ENCODE peak calls at places on chromosomes 5 and 9, in nine cellular contexts. One of them, this sample, is unnamed.

GRCh38 chr9:16653491-16654407 is 216.7 kb downstream of the BNC2 start:
- DNase-seq in lung microvascular endothelial cell: peak
- DNase-seq in IMR-90: no peak
- DNase-seq in A172: peak
- DNase-seq in A549: no peak
- DNase-seq in GM20000: no peak
- DNase-seq in Calu3: peak
- DNase-seq in HEK293T: peak
- DNase-seq in mesendoderm: peak
- DNase-seq in this sample: no peak

GRCh38 chr5:154487541-154487940 is 9.5 kb upstream of the HAND1 start:
- DNase-seq in lung microvascular endothelial cell: no peak
- DNase-seq in IMR-90: no peak
- DNase-seq in A172: no peak
- DNase-seq in A549: no peak
- DNase-seq in GM20000: peak
- DNase-seq in Calu3: no peak
- DNase-seq in HEK293T: no peak
- DNase-seq in mesendoderm: no peak
- DNase-seq in this sample: peak

GRCh38 chr9:32526042-32526706 is at the start of gene RIGI:
- DNase-seq in lung microvascular endothelial cell: peak
- DNase-seq in IMR-90: peak
- DNase-seq in A172: peak
- DNase-seq in A549: peak
- DNase-seq in GM20000: peak
- DNase-seq in Calu3: peak
- DNase-seq in HEK293T: peak
- DNase-seq in mesendoderm: peak
- DNase-seq in this sample: peak

GRCh38 chr5:145347026-145347616 is 488.0 kb downstream of the PRELID2 start:
- DNase-seq in lung microvascular endothelial cell: peak
- DNase-seq in IMR-90: peak
- DNase-seq in A172: peak
- DNase-seq in A549: peak
- DNase-seq in GM20000: peak
- DNase-seq in Calu3: peak
- DNase-seq in HEK293T: peak
- DNase-seq in mesendoderm: peak
- DNase-seq in this sample: no peak

GRCh38 chr5:139651502-139651862 is 3.3 kb downstream of the CXXC5 start:
- DNase-seq in lung microvascular endothelial cell: no peak
- DNase-seq in IMR-90: no peak
- DNase-seq in A172: no peak
- DNase-seq in A549: peak
- DNase-seq in GM20000: no peak
- DNase-seq in Calu3: no peak
- DNase-seq in HEK293T: no peak
- DNase-seq in mesendoderm: no peak
- DNase-seq in this sample: no peak

GRCh38 chr5:124438390-124439380 is 307.8 kb downstream of the ZNF608 start:
- DNase-seq in lung microvascular endothelial cell: peak
- DNase-seq in IMR-90: no peak
- DNase-seq in A172: no peak
- DNase-seq in A549: no peak
- DNase-seq in GM20000: no peak
- DNase-seq in Calu3: no peak
- DNase-seq in HEK293T: no peak
- DNase-seq in mesendoderm: peak
- DNase-seq in this sample: no peak

GRCh38 chr5:35202319-35203111 is 27.8 kb downstream of the PRLR start:
- DNase-seq in lung microvascular endothelial cell: peak
- DNase-seq in IMR-90: peak
- DNase-seq in A172: peak
- DNase-seq in A549: peak
- DNase-seq in GM20000: peak
- DNase-seq in Calu3: peak
- DNase-seq in HEK293T: peak
- DNase-seq in mesendoderm: peak
- DNase-seq in this sample: no peak

GRCh38 chr9:114220129-114220541 is 64.8 kb downstream of the COL27A1 start:
- DNase-seq in lung microvascular endothelial cell: no peak
- DNase-seq in IMR-90: peak
- DNase-seq in A172: no peak
- DNase-seq in A549: no peak
- DNase-seq in GM20000: no peak
- DNase-seq in Calu3: no peak
- DNase-seq in HEK293T: no peak
- DNase-seq in mesendoderm: no peak
- DNase-seq in this sample: no peak

GRCh38 chr5:116911074-116911473 is 336.5 kb upstream of the SEMA6A start:
- DNase-seq in lung microvascular endothelial cell: no peak
- DNase-seq in IMR-90: no peak
- DNase-seq in A172: no peak
- DNase-seq in A549: no peak
- DNase-seq in GM20000: no peak
- DNase-seq in Calu3: no peak
- DNase-seq in HEK293T: no peak
- DNase-seq in mesendoderm: no peak
- DNase-seq in this sample: no peak

GRCh38 chr9:880725-881124 is 39.2 kb downstream of the DMRT1 start:
- DNase-seq in lung microvascular endothelial cell: no peak
- DNase-seq in IMR-90: no peak
- DNase-seq in A172: no peak
- DNase-seq in A549: no peak
- DNase-seq in GM20000: peak
- DNase-seq in Calu3: no peak
- DNase-seq in HEK293T: no peak
- DNase-seq in mesendoderm: no peak
- DNase-seq in this sample: peak

GRCh38 chr5:66945389-66946349 is 250.9 kb downstream of the CD180 start:
- DNase-seq in lung microvascular endothelial cell: peak
- DNase-seq in IMR-90: peak
- DNase-seq in A172: no peak
- DNase-seq in A549: no peak
- DNase-seq in GM20000: peak
- DNase-seq in Calu3: no peak
- DNase-seq in HEK293T: peak
- DNase-seq in mesendoderm: peak
- DNase-seq in this sample: no peak

GRCh38 chr5:77999013-77999798 is 223.1 kb upstream of the TBCA start:
- DNase-seq in lung microvascular endothelial cell: no peak
- DNase-seq in IMR-90: no peak
- DNase-seq in A172: no peak
- DNase-seq in A549: no peak
- DNase-seq in GM20000: no peak
- DNase-seq in Calu3: no peak
- DNase-seq in HEK293T: no peak
- DNase-seq in mesendoderm: no peak
- DNase-seq in this sample: no peak

GRCh38 chr9:130234340-130235260 is 31.0 kb upstream of the HMCN2 start:
- DNase-seq in lung microvascular endothelial cell: no peak
- DNase-seq in IMR-90: peak
- DNase-seq in A172: no peak
- DNase-seq in A549: no peak
- DNase-seq in GM20000: no peak
- DNase-seq in Calu3: no peak
- DNase-seq in HEK293T: no peak
- DNase-seq in mesendoderm: no peak
- DNase-seq in this sample: no peak

GRCh38 chr9:20532584-20532983 is 89.7 kb downstream of the MLLT3 start:
- DNase-seq in lung microvascular endothelial cell: no peak
- DNase-seq in IMR-90: no peak
- DNase-seq in A172: no peak
- DNase-seq in A549: no peak
- DNase-seq in GM20000: no peak
- DNase-seq in Calu3: no peak
- DNase-seq in HEK293T: no peak
- DNase-seq in mesendoderm: no peak
- DNase-seq in this sample: no peak

GRCh38 chr9:121930970-121931369 is 162.1 kb downstream of the TTLL11 start:
- DNase-seq in lung microvascular endothelial cell: no peak
- DNase-seq in IMR-90: no peak
- DNase-seq in A172: no peak
- DNase-seq in A549: no peak
- DNase-seq in GM20000: no peak
- DNase-seq in Calu3: no peak
- DNase-seq in HEK293T: no peak
- DNase-seq in mesendoderm: no peak
- DNase-seq in this sample: no peak

GRCh38 chr9:32426278-32426939 is 42.0 kb downstream of the ACO1 start:
- DNase-seq in lung microvascular endothelial cell: no peak
- DNase-seq in IMR-90: peak
- DNase-seq in A172: peak
- DNase-seq in A549: peak
- DNase-seq in GM20000: no peak
- DNase-seq in Calu3: peak
- DNase-seq in HEK293T: no peak
- DNase-seq in mesendoderm: no peak
- DNase-seq in this sample: no peak

GRCh38 chr5:57259704-57260103 is 85.8 kb downstream of the GPBP1 start:
- DNase-seq in lung microvascular endothelial cell: no peak
- DNase-seq in IMR-90: peak
- DNase-seq in A172: no peak
- DNase-seq in A549: no peak
- DNase-seq in GM20000: no peak
- DNase-seq in Calu3: no peak
- DNase-seq in HEK293T: no peak
- DNase-seq in mesendoderm: no peak
- DNase-seq in this sample: no peak

GRCh38 chr5:151068571-151069197 is 12.2 kb downstream of the TNIP1 start:
- DNase-seq in lung microvascular endothelial cell: no peak
- DNase-seq in IMR-90: peak
- DNase-seq in A172: peak
- DNase-seq in A549: no peak
- DNase-seq in GM20000: no peak
- DNase-seq in Calu3: no peak
- DNase-seq in HEK293T: no peak
- DNase-seq in mesendoderm: no peak
- DNase-seq in this sample: no peak

GRCh38 chr5:137254695-137255094 is 244.4 kb downstream of the SPOCK1 start:
- DNase-seq in lung microvascular endothelial cell: no peak
- DNase-seq in IMR-90: no peak
- DNase-seq in A172: no peak
- DNase-seq in A549: no peak
- DNase-seq in GM20000: no peak
- DNase-seq in Calu3: no peak
- DNase-seq in HEK293T: no peak
- DNase-seq in mesendoderm: no peak
- DNase-seq in this sample: no peak

GRCh38 chr5:142814122-142814521 is 43.9 kb downstream of the ARHGAP26 start:
- DNase-seq in lung microvascular endothelial cell: peak
- DNase-seq in IMR-90: no peak
- DNase-seq in A172: no peak
- DNase-seq in A549: no peak
- DNase-seq in GM20000: no peak
- DNase-seq in Calu3: no peak
- DNase-seq in HEK293T: no peak
- DNase-seq in mesendoderm: no peak
- DNase-seq in this sample: no peak